ENCODE peak calls at places on chromosomes 12 and 14, in ten cellular contexts. G is stimulated activated naive CD4-positive, alpha-beta T cell treated with Interleukin-2 at 50 U/mL for 16 hours; K is fibroblast of the aortic adventitia; Y is HT-29; D is bronchial epithelial cell; I is T1000; M is activated T-helper 9 cell treated with anti-CD3 and anti-CD28 coated beads, Interleukin-2, amount 50 U/mL, for 16 hours; T is EH; W is amniotic stem cell; C is RWPE1. J is an unnamed sample.

GRCh38 chr14:29911815-29912214 is 15.8 kb downstream of the PRKD1 start:
- DNase-seq in W (no peak), K (no peak), T (no peak), M (no peak), I (no peak), D (no peak), Y (no peak), C (no peak), G (no peak), J (no peak)

GRCh38 chr12:104573-105081 is 38.1 kb downstream of the IQSEC3 start:
- DNase-seq in K (no peak), W (no peak), G (no peak), M (no peak), T (no peak), Y (no peak), D (no peak), I (no peak), C (no peak), J (no peak)

GRCh38 chr12:85835810-85836715 is at the start of gene RASSF9:
- DNase-seq in T (peak), C (peak), D (peak), Y (peak), W (no peak), I (no peak), K (peak), G (no peak), M (no peak), J (peak)

GRCh38 chr12:52872644-52873384 is 24.0 kb upstream of the KRT78 start:
- DNase-seq in C (no peak), W (no peak), Y (peak), M (no peak), K (no peak), I (no peak), D (no peak), T (no peak), G (no peak), J (no peak)

GRCh38 chr12:124828264-124829007 is 35.2 kb downstream of the SCARB1 start:
- DNase-seq in K (no peak), M (no peak), T (peak), W (no peak), Y (peak), D (peak), I (peak), G (no peak), C (peak), J (peak)

GRCh38 chr12:3991798-3992580 is 118.8 kb upstream of the PARP11 start:
- DNase-seq in T (no peak), K (no peak), Y (no peak), D (no peak), I (no peak), W (no peak), M (no peak), G (no peak), C (no peak), J (no peak)

GRCh38 chr12:42679402-42679801 is 89.9 kb upstream of the PRICKLE1 start:
- DNase-seq in Y (no peak), W (no peak), D (peak), C (no peak), K (peak), M (no peak), T (peak), I (no peak), G (no peak), J (no peak)

GRCh38 chr14:69002069-69002468 is 23.0 kb upstream of the ACTN1 start:
- DNase-seq in W (no peak), D (peak), I (no peak), Y (peak), M (no peak), T (peak), K (peak), C (no peak), G (no peak), J (peak)

GRCh38 chr12:57089259-57090245 is 638 bp downstream of the NAB2 start:
- DNase-seq in Y (peak), K (peak), C (no peak), I (peak), T (peak), W (no peak), G (peak), M (no peak), D (no peak), J (no peak)

GRCh38 chr12:99260597-99260996 is 387.0 kb upstream of the GARIN6 start:
- DNase-seq in K (no peak), I (no peak), D (no peak), G (no peak), M (no peak), C (no peak), W (no peak), T (no peak), Y (no peak), J (no peak)

GRCh38 chr14:68741839-68742470 is 50.9 kb downstream of the ZFP36L1 start:
- DNase-seq in G (no peak), D (no peak), K (no peak), C (no peak), T (no peak), W (no peak), Y (no peak), I (no peak), M (no peak), J (no peak)

GRCh38 chr14:32913725-32914124 is 25.0 kb upstream of the NPAS3 start:
- DNase-seq in C (no peak), I (no peak), G (no peak), W (no peak), M (no peak), D (peak), T (no peak), K (no peak), Y (no peak), J (no peak)

GRCh38 chr12:121926874-121927706 is 8.7 kb downstream of the CFAP251 start:
- DNase-seq in I (no peak), M (no peak), D (no peak), K (no peak), Y (no peak), C (no peak), W (no peak), G (no peak), T (no peak), J (no peak)

GRCh38 chr14:93962701-93963601 is 13.4 kb downstream of the ASB2 start:
- DNase-seq in K (no peak), D (peak), I (no peak), C (no peak), Y (no peak), T (peak), G (peak), W (no peak), M (peak), J (no peak)